ENCODE peak calls at places on chromosomes 1 and 21, in four cellular contexts. F is activated B cell treated with CpG ODN at 0.5 μM for 24 hours, T is AG04450, M is pancreas. L is an unnamed sample.

GRCh38 chr1:231401478-231401877 is 20.6 kb downstream of the EGLN1 start:
- DNase-seq in F (no peak), T (no peak), M (no peak), L (no peak)

GRCh38 chr1:95916616-95917015 is 682.6 kb downstream of the RWDD3 start:
- DNase-seq in F (no peak), T (no peak), M (no peak), L (no peak)

GRCh38 chr1:15272009-15272781 is 25.2 kb downstream of the FHAD1 start:
- DNase-seq in F (no peak), T (peak), M (peak), L (peak)

GRCh38 chr1:51791888-51792287 is 86.6 kb downstream of the NRDC start:
- DNase-seq in F (no peak), T (no peak), M (no peak), L (no peak)

GRCh38 chr1:151211972-151212705 is 13.8 kb downstream of the PIP5K1A start:
- DNase-seq in F (no peak), T (no peak), M (no peak), L (no peak)

GRCh38 chr1:165633624-165634023 is 2.6 kb downstream of the MGST3 start:
- DNase-seq in F (no peak), T (no peak), M (no peak), L (no peak)

GRCh38 chr21:20661745-20662470 is 336.3 kb upstream of the NCAM2 start:
- DNase-seq in F (no peak), T (no peak), M (no peak), L (no peak)

GRCh38 chr1:156069490-156070455 is 8.8 kb downstream of the RAB25 start:
- DNase-seq in F (no peak), T (no peak), M (no peak), L (no peak)

GRCh38 chr1:87155180-87155579 is 173.5 kb upstream of the LMO4 start:
- DNase-seq in F (no peak), T (no peak), M (no peak), L (no peak)

GRCh38 chr1:112700290-112701226 is 6.4 kb downstream of the RHOC start:
- DNase-seq in F (peak), T (peak), M (peak), L (peak)

GRCh38 chr1:234617135-234617985 is 7.4 kb upstream of the IRF2BP2 start:
- DNase-seq in F (no peak), T (no peak), M (no peak), L (no peak)
- TF ChIP-seq CTCF in F (no peak), T (peak), M (no peak), L (peak)

GRCh38 chr1:41407666-41408252 is 46.5 kb downstream of the FOXO6 start:
- DNase-seq in F (no peak), T (no peak), M (no peak), L (no peak)

GRCh38 chr1:41400235-41400634 is 39.0 kb downstream of the FOXO6 start:
- DNase-seq in F (no peak), T (no peak), M (no peak), L (no peak)

GRCh38 chr1:41401899-41402298 is 40.7 kb downstream of the FOXO6 start:
- DNase-seq in F (no peak), T (no peak), M (no peak), L (no peak)

GRCh38 chr1:41408691-41409090 is 47.5 kb downstream of the FOXO6 start:
- DNase-seq in F (no peak), T (no peak), M (no peak), L (no peak)

GRCh38 chr1:41404308-41404755 is 43.1 kb downstream of the FOXO6 start:
- DNase-seq in F (no peak), T (no peak), M (no peak), L (peak)
- TF ChIP-seq CTCF in F (no peak), T (no peak), M (no peak), L (no peak)

GRCh38 chr1:8430476-8430875 is 112.6 kb downstream of the SLC45A1 start:
- DNase-seq in F (no peak), T (no peak), M (no peak), L (no peak)

GRCh38 chr1:8431779-8432178 is 113.9 kb downstream of the SLC45A1 start:
- DNase-seq in F (no peak), T (no peak), M (no peak), L (no peak)

GRCh38 chr1:8428441-8428840 is 110.5 kb downstream of the SLC45A1 start:
- DNase-seq in F (no peak), T (no peak), M (no peak), L (no peak)

GRCh38 chr1:8429549-8430105 is 111.7 kb downstream of the SLC45A1 start:
- DNase-seq in F (no peak), T (no peak), M (no peak), L (no peak)

GRCh38 chr1:8431028-8431427 is 113.1 kb downstream of the SLC45A1 start:
- DNase-seq in F (no peak), T (no peak), M (no peak), L (no peak)
- TF ChIP-seq CTCF in F (no peak), T (no peak), M (no peak), L (no peak)

GRCh38 chr1:245211761-245212160 is 57.0 kb downstream of the KIF26B start:
- DNase-seq in F (no peak), T (no peak), M (no peak), L (no peak)

GRCh38 chr1:245212221-245212710 is 57.5 kb downstream of the KIF26B start:
- DNase-seq in F (no peak), T (no peak), M (no peak), L (no peak)

GRCh38 chr1:245211035-245211749 is 56.4 kb downstream of the KIF26B start:
- DNase-seq in F (no peak), T (no peak), M (no peak), L (no peak)

GRCh38 chr1:245215071-245215470 is 60.3 kb downstream of the KIF26B start:
- DNase-seq in F (no peak), T (no peak), M (no peak), L (no peak)

DNA sequence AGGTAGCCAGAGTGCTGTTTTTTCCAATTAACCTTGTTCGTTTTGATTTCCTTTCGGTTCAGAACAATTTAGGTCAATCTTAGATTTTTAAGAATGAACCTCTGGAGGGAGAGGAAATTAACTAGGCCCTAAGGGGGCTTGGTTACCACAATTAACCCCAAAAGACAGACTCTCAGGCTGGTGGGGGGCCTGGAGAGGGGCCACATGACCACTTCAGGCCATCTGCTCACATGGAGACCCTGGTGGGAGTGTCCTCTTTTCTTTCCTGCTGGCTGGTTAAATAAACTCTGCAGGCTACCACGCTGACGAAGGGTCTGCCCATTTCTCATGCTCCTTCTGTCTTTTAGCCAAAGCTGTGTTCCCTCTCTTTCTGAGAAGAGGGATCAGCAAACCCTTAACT is 58.3 kb downstream of the KIF26B start:
- DNase-seq in F (no peak), T (no peak), M (no peak), L (no peak)
- TF ChIP-seq CTCF in F (no peak), T (no peak), M (no peak), L (no peak)